ENCODE peak calls at places on chromosomes 4 and X, in five cellular contexts. One of them, this sample, is unnamed.

GRCh38 chr4:125765936-125766335 is 451.2 kb downstream of the FAT4 start:
- DNase-seq in activated CD8-positive, alpha-beta T cell treated with anti-CD3 and anti-CD28 coated beads, Interleukin-2, amount 10 ng/mL, durations not matched to agents 7 days and 5 days: no peak
- DNase-seq in activated T-helper 1 cell treated with anti-CD3 and anti-CD28 coated beads, Interleukin-12 subunit alpha, Interleukin-12 subunit beta, Interleukin-2, Interleukin-4 antibody, amounts not matched to agents 30 ng/mL and 10 ng/mL and 1 ng/mL, durations not matched to agents 14 hours and 24 hours and 36 hours: no peak
- DNase-seq in right cardiac atrium: no peak
- DNase-seq in tibial artery: no peak
- DNase-seq in this sample: no peak

GRCh38 chrX:65300104-65300809 is 234.3 kb downstream of the LAS1L start:
- DNase-seq in activated CD8-positive, alpha-beta T cell treated with anti-CD3 and anti-CD28 coated beads, Interleukin-2, amount 10 ng/mL, durations not matched to agents 7 days and 5 days: no peak
- DNase-seq in activated T-helper 1 cell treated with anti-CD3 and anti-CD28 coated beads, Interleukin-12 subunit alpha, Interleukin-12 subunit beta, Interleukin-2, Interleukin-4 antibody, amounts not matched to agents 30 ng/mL and 10 ng/mL and 1 ng/mL, durations not matched to agents 14 hours and 24 hours and 36 hours: no peak
- DNase-seq in right cardiac atrium: no peak
- DNase-seq in tibial artery: no peak
- DNase-seq in this sample: peak; percentile 10

GRCh38 chrX:74510401-74510800 is 89.1 kb downstream of the SLC16A2 start:
- DNase-seq in activated CD8-positive, alpha-beta T cell treated with anti-CD3 and anti-CD28 coated beads, Interleukin-2, amount 10 ng/mL, durations not matched to agents 7 days and 5 days: no peak
- DNase-seq in activated T-helper 1 cell treated with anti-CD3 and anti-CD28 coated beads, Interleukin-12 subunit alpha, Interleukin-12 subunit beta, Interleukin-2, Interleukin-4 antibody, amounts not matched to agents 30 ng/mL and 10 ng/mL and 1 ng/mL, durations not matched to agents 14 hours and 24 hours and 36 hours: no peak
- DNase-seq in right cardiac atrium: no peak
- DNase-seq in tibial artery: no peak
- DNase-seq in this sample: no peak

GRCh38 chr4:29467044-29467717 is 1253.0 kb upstream of the PCDH7 start:
- DNase-seq in activated CD8-positive, alpha-beta T cell treated with anti-CD3 and anti-CD28 coated beads, Interleukin-2, amount 10 ng/mL, durations not matched to agents 7 days and 5 days: no peak
- DNase-seq in activated T-helper 1 cell treated with anti-CD3 and anti-CD28 coated beads, Interleukin-12 subunit alpha, Interleukin-12 subunit beta, Interleukin-2, Interleukin-4 antibody, amounts not matched to agents 30 ng/mL and 10 ng/mL and 1 ng/mL, durations not matched to agents 14 hours and 24 hours and 36 hours: no peak
- DNase-seq in right cardiac atrium: no peak
- DNase-seq in tibial artery: no peak
- DNase-seq in this sample: no peak

GRCh38 chr4:57064811-57065711 is 45.1 kb downstream of the IGFBP7 start:
- DNase-seq in activated CD8-positive, alpha-beta T cell treated with anti-CD3 and anti-CD28 coated beads, Interleukin-2, amount 10 ng/mL, durations not matched to agents 7 days and 5 days: no peak
- DNase-seq in activated T-helper 1 cell treated with anti-CD3 and anti-CD28 coated beads, Interleukin-12 subunit alpha, Interleukin-12 subunit beta, Interleukin-2, Interleukin-4 antibody, amounts not matched to agents 30 ng/mL and 10 ng/mL and 1 ng/mL, durations not matched to agents 14 hours and 24 hours and 36 hours: no peak
- DNase-seq in right cardiac atrium: peak; percentile 69
- DNase-seq in tibial artery: peak; percentile 71
- DNase-seq in this sample: no peak

GRCh38 chr4:124322234-124322831 is 390.2 kb downstream of the ANKRD50 start:
- DNase-seq in activated CD8-positive, alpha-beta T cell treated with anti-CD3 and anti-CD28 coated beads, Interleukin-2, amount 10 ng/mL, durations not matched to agents 7 days and 5 days: no peak
- DNase-seq in activated T-helper 1 cell treated with anti-CD3 and anti-CD28 coated beads, Interleukin-12 subunit alpha, Interleukin-12 subunit beta, Interleukin-2, Interleukin-4 antibody, amounts not matched to agents 30 ng/mL and 10 ng/mL and 1 ng/mL, durations not matched to agents 14 hours and 24 hours and 36 hours: no peak
- DNase-seq in right cardiac atrium: no peak
- DNase-seq in tibial artery: no peak
- DNase-seq in this sample: no peak

GRCh38 chr4:162116085-162116784 is 47.6 kb downstream of the FSTL5 start:
- DNase-seq in activated CD8-positive, alpha-beta T cell treated with anti-CD3 and anti-CD28 coated beads, Interleukin-2, amount 10 ng/mL, durations not matched to agents 7 days and 5 days: no peak
- DNase-seq in activated T-helper 1 cell treated with anti-CD3 and anti-CD28 coated beads, Interleukin-12 subunit alpha, Interleukin-12 subunit beta, Interleukin-2, Interleukin-4 antibody, amounts not matched to agents 30 ng/mL and 10 ng/mL and 1 ng/mL, durations not matched to agents 14 hours and 24 hours and 36 hours: no peak
- DNase-seq in right cardiac atrium: no peak
- DNase-seq in tibial artery: no peak
- DNase-seq in this sample: no peak

GRCh38 chr4:169070895-169071218 is 60.8 kb upstream of the CBR4 start:
- DNase-seq in activated CD8-positive, alpha-beta T cell treated with anti-CD3 and anti-CD28 coated beads, Interleukin-2, amount 10 ng/mL, durations not matched to agents 7 days and 5 days: no peak
- DNase-seq in activated T-helper 1 cell treated with anti-CD3 and anti-CD28 coated beads, Interleukin-12 subunit alpha, Interleukin-12 subunit beta, Interleukin-2, Interleukin-4 antibody, amounts not matched to agents 30 ng/mL and 10 ng/mL and 1 ng/mL, durations not matched to agents 14 hours and 24 hours and 36 hours: no peak
- DNase-seq in right cardiac atrium: no peak
- DNase-seq in tibial artery: no peak
- DNase-seq in this sample: no peak

GRCh38 chr4:37244583-37245390 is at the start of gene NWD2:
- DNase-seq in activated CD8-positive, alpha-beta T cell treated with anti-CD3 and anti-CD28 coated beads, Interleukin-2, amount 10 ng/mL, durations not matched to agents 7 days and 5 days: no peak
- DNase-seq in activated T-helper 1 cell treated with anti-CD3 and anti-CD28 coated beads, Interleukin-12 subunit alpha, Interleukin-12 subunit beta, Interleukin-2, Interleukin-4 antibody, amounts not matched to agents 30 ng/mL and 10 ng/mL and 1 ng/mL, durations not matched to agents 14 hours and 24 hours and 36 hours: no peak
- DNase-seq in right cardiac atrium: peak; percentile 10
- DNase-seq in tibial artery: no peak
- DNase-seq in this sample: peak; percentile 75

This sample was measured in glutamatergic neuron.